ENCODE peak calls at places on chromosomes 16 and 17, in eight cellular contexts. I is A549, T is EL, H is MV-4-11, Y is AG04450, K is NCI-H82, Z is NCI-H1436, Q is PC-3. D is an unnamed sample.
A peak's percentile ranks its signal among the peaks of the same experiment; 100 is the strongest.

GRCh38 chr16:66551362-66551761 is 1.0 kb upstream of the CKLF start:
- DNase-seq in I (peak; percentile 74), T (peak; percentile 52), H (peak; percentile 70), Y (no peak), K (peak; percentile 68), Z (peak; percentile 44), Q (peak; percentile 37), D (peak; percentile 71)

GRCh38 chr16:80007216-80007615 is 406.7 kb upstream of the MAF start:
- DNase-seq in I (no peak), T (no peak), H (no peak), Y (no peak), K (no peak), Z (no peak), Q (no peak), D (no peak)

GRCh38 chr16:73036074-73036826 is 11.7 kb downstream of the ZFHX3 start:
- DNase-seq in I (no peak), T (no peak), H (no peak), Y (no peak), K (peak; percentile 61), Z (no peak), Q (no peak), D (no peak)

GRCh38 chr16:51418258-51418657 is 267.2 kb upstream of the SALL1 start:
- DNase-seq in I (no peak), T (no peak), H (no peak), Y (no peak), K (no peak), Z (no peak), Q (no peak), D (no peak)

GRCh38 chr16:21645261-21645721 is 7.1 kb downstream of the IGSF6 start:
- DNase-seq in I (no peak), T (peak; percentile 14), H (peak; percentile 91), Y (no peak), K (no peak), Z (no peak), Q (no peak), D (no peak)

GRCh38 chr16:89036776-89037175 is 56.9 kb upstream of the ACSF3 start:
- DNase-seq in I (no peak), T (no peak), H (no peak), Y (no peak), K (no peak), Z (no peak), Q (no peak), D (no peak)

GRCh38 chr16:69513180-69513966 is 52.4 kb upstream of the NFAT5 start:
- DNase-seq in I (no peak), T (peak; percentile 96), H (no peak), Y (peak; percentile 10), K (no peak), Z (no peak), Q (peak; percentile 93), D (no peak)

GRCh38 chr17:41885733-41886132 is 20.5 kb upstream of the KLHL11 start:
- DNase-seq in I (peak; percentile 48), T (no peak), H (no peak), Y (no peak), K (peak; percentile 42), Z (no peak), Q (no peak), D (no peak)

GRCh38 chr17:44759096-44759915 is 518 bp downstream of the ADAM11 start:
- DNase-seq in I (no peak), T (no peak), H (no peak), Y (no peak), K (peak; percentile 57), Z (no peak), Q (no peak), D (no peak)

GRCh38 chr17:79414520-79415065 is 196.3 kb downstream of the RBFOX3 start:
- DNase-seq in I (no peak), T (no peak), H (no peak), Y (no peak), K (no peak), Z (no peak), Q (no peak), D (no peak)

GRCh38 chr17:13287226-13287625 is 269.4 kb upstream of the ELAC2 start:
- DNase-seq in I (no peak), T (no peak), H (no peak), Y (no peak), K (no peak), Z (no peak), Q (no peak), D (no peak)

GRCh38 chr17:73697872-73698271 is 53.6 kb upstream of the SDK2 start:
- DNase-seq in I (no peak), T (no peak), H (peak; percentile 16), Y (no peak), K (peak; percentile 43), Z (no peak), Q (no peak), D (no peak)

GRCh38 chr16:88334517-88335149 is 48.1 kb upstream of the ZNF469 start:
- DNase-seq in I (peak; percentile 55), T (no peak), H (no peak), Y (no peak), K (no peak), Z (no peak), Q (peak; percentile 5), D (no peak)

GRCh38 chr16:54204756-54205155 is 81.8 kb downstream of the IRX3 start:
- DNase-seq in I (no peak), T (no peak), H (no peak), Y (no peak), K (no peak), Z (no peak), Q (no peak), D (no peak)

GRCh38 chr17:49779730-49780220 is 8.7 kb upstream of the KAT7 start:
- DNase-seq in I (peak; percentile 60), T (peak; percentile 71), H (peak; percentile 77), Y (peak; percentile 23), K (peak; percentile 57), Z (peak; percentile 20), Q (peak; percentile 83), D (no peak)

GRCh38 chr17:35930211-35931065 is at the start of gene RDM1:
- DNase-seq in I (peak; percentile 87), T (peak; percentile 85), H (peak; percentile 84), Y (peak; percentile 8), K (peak; percentile 95), Z (peak; percentile 91), Q (peak; percentile 79), D (peak; percentile 5)

GRCh38 chr16:68235882-68236803 is at the start of gene ESRP2:
- DNase-seq in I (no peak), T (no peak), H (no peak), Y (no peak), K (no peak), Z (peak; percentile 24), Q (peak; percentile 88), D (no peak)

GRCh38 chr17:83196088-83196765 is 116.8 kb downstream of the METRNL start:
- DNase-seq in I (no peak), T (peak; percentile 57), H (no peak), Y (no peak), K (no peak), Z (no peak), Q (no peak), D (peak; percentile 14)

GRCh38 chr16:49472598-49472997 is 99.0 kb downstream of the C16orf78 start:
- DNase-seq in I (no peak), T (no peak), H (no peak), Y (no peak), K (peak; percentile 39), Z (no peak), Q (no peak), D (no peak)

GRCh38 chr16:4675864-4676786 is 17.2 kb upstream of the NUDT16L1 start:
- DNase-seq in I (no peak), T (no peak), H (no peak), Y (no peak), K (no peak), Z (no peak), Q (no peak), D (peak; percentile 38)

GRCh38 chr17:72517413-72518237 is 396.8 kb downstream of the SOX9 start:
- DNase-seq in I (no peak), T (no peak), H (no peak), Y (no peak), K (no peak), Z (no peak), Q (no peak), D (no peak)

GRCh38 chr17:42639484-42640474 is 19.3 kb upstream of the TUBG2 start:
- DNase-seq in I (no peak), T (no peak), H (peak; percentile 52), Y (no peak), K (no peak), Z (no peak), Q (no peak), D (no peak)

GRCh38 chr17:60435244-60436170 is 13.2 kb downstream of the CHCT1 start:
- DNase-seq in I (peak; percentile 85), T (peak; percentile 88), H (peak; percentile 79), Y (peak; percentile 70), K (peak; percentile 83), Z (peak; percentile 85), Q (peak; percentile 98), D (peak; percentile 28)

GRCh38 chr17:75001915-75002843 is 10.3 kb upstream of the MRPL58 start:
- DNase-seq in I (no peak), T (no peak), H (peak; percentile 29), Y (no peak), K (no peak), Z (no peak), Q (no peak), D (no peak)

GRCh38 chr17:1082579-1082978 is 85.7 kb downstream of the TIMM22 start:
- DNase-seq in I (no peak), T (peak; percentile 50), H (no peak), Y (no peak), K (no peak), Z (no peak), Q (peak; percentile 88), D (no peak)

GRCh38 chr16:30934827-30935557 is 11.6 kb downstream of the FBXL19 start:
- DNase-seq in I (peak; percentile 72), T (peak; percentile 48), H (peak; percentile 95), Y (no peak), K (peak; percentile 65), Z (peak; percentile 14), Q (peak; percentile 43), D (peak; percentile 57)

D was measured in GF-D8.